ENCODE peak calls at places on chromosomes 12 and 14, in five cellular contexts. T, D, Y, Q and L are unnamed samples.

GRCh38 chr14:59832663-59833294 is 37.8 kb downstream of the RTN1 start:
- DNase-seq in Q (no peak), T (no peak), Y (no peak), D (no peak), L (no peak)

GRCh38 chr12:45309826-45310626 is 94.1 kb downstream of the ANO6 start:
- DNase-seq in Y (no peak), T (no peak), D (no peak), Q (no peak), L (no peak)

GRCh38 chr12:97308576-97309198 is 153.9 kb upstream of the RMST start:
- DNase-seq in D (no peak), Y (no peak), T (peak), Q (peak), L (peak)

GRCh38 chr12:115598827-115599226 is 678.7 kb downstream of the MED13L start:
- DNase-seq in Y (no peak), Q (no peak), T (no peak), D (peak), L (no peak)

GRCh38 chr14:21868442-21869046 is 194.9 kb upstream of the OR4E1 start:
- DNase-seq in Q (peak), Y (no peak), T (peak), D (no peak), L (peak)

GRCh38 chr12:79298511-79298910 is 392.3 kb downstream of the PAWR start:
- DNase-seq in Q (no peak), Y (no peak), T (no peak), D (no peak), L (no peak)

GRCh38 chr12:57740656-57741412 is 2.3 kb upstream of the AGAP2 start:
- DNase-seq in T (no peak), Q (no peak), D (no peak), Y (no peak), L (no peak)

GRCh38 chr14:94573706-94574105 is 7.5 kb upstream of the SERPINA5 start:
- DNase-seq in T (no peak), Q (no peak), D (no peak), Y (no peak), L (no peak)

GRCh38 chr12:120394483-120395367 is 25.8 kb upstream of the MSI1 start:
- DNase-seq in D (no peak), T (no peak), Y (no peak), Q (no peak), L (no peak)

GRCh38 chr12:124302807-124303578 is 8.1 kb downstream of the RFLNA start:
- DNase-seq in Q (no peak), D (no peak), Y (no peak), T (no peak), L (no peak)

GRCh38 chr12:32586390-32586789 is 92.7 kb upstream of the DNM1L start:
- DNase-seq in Q (no peak), Y (no peak), D (no peak), T (no peak), L (no peak)

GRCh38 chr12:50017653-50018052 is 7.6 kb downstream of the RACGAP1 start:
- DNase-seq in Y (no peak), Q (no peak), D (no peak), T (no peak), L (no peak)

GRCh38 chr12:131025234-131025633 is 71.5 kb downstream of the ADGRD1 start:
- DNase-seq in D (no peak), Q (no peak), T (no peak), Y (no peak), L (no peak)

GRCh38 chr12:13179159-13180074 is 17.1 kb upstream of the EMP1 start:
- DNase-seq in Q (no peak), Y (peak), D (peak), T (peak), L (no peak)

GRCh38 chr12:121400332-121401139 is 618 bp downstream of the RNF34 start:
- DNase-seq in D (no peak), Y (no peak), T (peak), Q (peak), L (peak)

GRCh38 chr12:20122274-20122673 is 246.1 kb upstream of the PDE3A start:
- DNase-seq in T (no peak), D (no peak), Q (no peak), Y (no peak), L (no peak)

GRCh38 chr12:28946361-28946760 is 202.7 kb upstream of the FAR2 start:
- DNase-seq in D (no peak), T (no peak), Q (no peak), Y (no peak), L (no peak)

GRCh38 chr12:104707794-104708558 is 250.1 kb downstream of the SLC41A2 start:
- DNase-seq in Y (no peak), T (no peak), D (no peak), Q (no peak), L (no peak)

GRCh38 chr14:97380539-97380941 is 583.4 kb downstream of the VRK1 start:
- DNase-seq in T (no peak), Y (no peak), D (no peak), Q (no peak), L (no peak)

GRCh38 chr14:90382491-90383125 is 14.2 kb upstream of the CALM1 start:
- DNase-seq in T (peak), Y (peak), Q (peak), D (peak), L (peak)

GRCh38 chr12:26512213-26512612 is 316.8 kb downstream of the SSPN start:
- DNase-seq in D (no peak), Y (no peak), T (no peak), Q (no peak), L (no peak)

GRCh38 chr12:4159851-4160250 is 113.7 kb upstream of the CCND2 start:
- DNase-seq in Y (no peak), D (no peak), T (no peak), Q (no peak), L (no peak)

GRCh38 chr14:98144964-98145363 is 1127.0 kb downstream of the BCL11B start:
- DNase-seq in Q (peak), Y (no peak), D (no peak), T (no peak), L (no peak)

GRCh38 chr14:104227806-104228205 is 89.4 kb downstream of the KIF26A start:
- DNase-seq in Q (no peak), Y (no peak), D (no peak), T (no peak), L (no peak)

GRCh38 chr12:56932146-56932545 is 2.1 kb downstream of the SDR9C7 start:
- DNase-seq in T (no peak), Q (no peak), Y (no peak), D (no peak), L (no peak)

GRCh38 chr12:79344855-79345840 is 345.6 kb downstream of the PAWR start:
- DNase-seq in Y (no peak), D (no peak), Q (peak), T (peak), L (peak)

GRCh38 chr12:131007031-131007793 is 53.5 kb downstream of the ADGRD1 start:
- DNase-seq in Y (peak), D (no peak), T (no peak), Q (no peak), L (peak)